ENCODE peak calls at places on chromosomes 3 and 15, in six cellular contexts. Z, S, V, L, H and P are unnamed samples.

GRCh38 chr3:194276768-194277546 is 74.2 kb downstream of the CPN2 start:
- DNase-seq in Z (peak), S (peak), V (peak), L (no peak), H (peak), P (no peak)

GRCh38 chr3:126529585-126530170 is 5.7 kb downstream of the CHST13 start:
- DNase-seq in Z (no peak), S (no peak), V (peak), L (no peak), H (no peak), P (no peak)

GRCh38 chr3:171876651-171877272 is 33.6 kb downstream of the TMEM212 start:
- DNase-seq in Z (peak), S (peak), V (no peak), L (peak), H (no peak), P (no peak)

GRCh38 chr3:181555681-181556080 is 156.0 kb upstream of the SOX2 start:
- DNase-seq in Z (no peak), S (no peak), V (peak), L (no peak), H (no peak), P (no peak)

GRCh38 chr15:87572381-87572780 is 684.2 kb downstream of the NTRK3 start:
- DNase-seq in Z (peak), S (no peak), V (no peak), L (no peak), H (no peak), P (no peak)

GRCh38 chr15:58260911-58261267 is 122.7 kb downstream of the AQP9 start:
- DNase-seq in Z (peak), S (peak), V (peak), L (peak), H (no peak), P (no peak)

GRCh38 chr3:147906275-147906674 is 497.1 kb downstream of the ZIC1 start:
- DNase-seq in Z (peak), S (peak), V (no peak), L (no peak), H (no peak), P (no peak)

GRCh38 chr3:124796477-124796876 is 66.2 kb downstream of the UMPS start:
- DNase-seq in Z (no peak), S (no peak), V (no peak), L (no peak), H (no peak), P (no peak)

GRCh38 chr15:101675015-101675414 is 22.8 kb upstream of the TM2D3 start:
- DNase-seq in Z (peak), S (peak), V (no peak), L (peak), H (no peak), P (no peak)

GRCh38 chr15:68466876-68467275 is 34.9 kb upstream of the ITGA11 start:
- DNase-seq in Z (no peak), S (no peak), V (no peak), L (no peak), H (no peak), P (no peak)

GRCh38 chr3:112365035-112365434 is 32.1 kb downstream of the CD200 start:
- DNase-seq in Z (peak), S (no peak), V (no peak), L (no peak), H (no peak), P (no peak)

GRCh38 chr3:126434264-126434590 is 39.5 kb downstream of the CFAP100 start:
- DNase-seq in Z (no peak), S (no peak), V (no peak), L (no peak), H (no peak), P (no peak)

GRCh38 chr3:69161587-69162196 is 39.3 kb upstream of the LMOD3 start:
- DNase-seq in Z (peak), S (peak), V (no peak), L (peak), H (no peak), P (peak)

GRCh38 chr3:42529463-42529862 is 27.0 kb downstream of the VIPR1 start:
- DNase-seq in Z (no peak), S (no peak), V (no peak), L (no peak), H (no peak), P (no peak)

DNA sequence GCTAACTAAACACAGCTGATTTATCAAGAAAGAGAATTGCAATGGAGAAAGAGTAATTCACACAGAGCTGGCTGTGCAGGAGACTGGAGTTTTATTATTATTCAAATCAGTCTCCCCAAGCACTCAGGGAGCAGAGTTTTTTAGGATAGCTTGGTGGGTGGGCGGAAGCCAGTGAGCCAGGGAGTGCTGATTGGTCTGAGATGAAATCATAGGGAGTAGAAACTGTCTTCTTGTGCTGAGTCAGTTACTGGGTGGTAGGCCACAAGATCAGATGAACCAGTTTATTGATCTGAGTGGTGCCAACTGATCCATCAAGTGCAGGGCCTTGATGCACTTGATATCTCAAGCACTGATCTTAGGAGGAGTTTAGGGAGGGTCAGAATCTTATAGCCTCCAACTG is 891.9 kb upstream of the CADM2 start:
- DNase-seq in Z (peak), S (no peak), V (no peak), L (no peak), H (no peak), P (no peak)
- TF ChIP-seq CTCF in Z (no peak), S (no peak), V (no peak), L (no peak), H (no peak), P (no peak)

GRCh38 chr15:33994005-33994615 is 25.8 kb downstream of the CHRM5 start:
- DNase-seq in Z (peak), S (peak), V (no peak), L (no peak), H (no peak), P (no peak)
- TF ChIP-seq CTCF in Z (peak), S (peak), V (no peak), L (no peak), H (no peak), P (no peak)

DNA sequence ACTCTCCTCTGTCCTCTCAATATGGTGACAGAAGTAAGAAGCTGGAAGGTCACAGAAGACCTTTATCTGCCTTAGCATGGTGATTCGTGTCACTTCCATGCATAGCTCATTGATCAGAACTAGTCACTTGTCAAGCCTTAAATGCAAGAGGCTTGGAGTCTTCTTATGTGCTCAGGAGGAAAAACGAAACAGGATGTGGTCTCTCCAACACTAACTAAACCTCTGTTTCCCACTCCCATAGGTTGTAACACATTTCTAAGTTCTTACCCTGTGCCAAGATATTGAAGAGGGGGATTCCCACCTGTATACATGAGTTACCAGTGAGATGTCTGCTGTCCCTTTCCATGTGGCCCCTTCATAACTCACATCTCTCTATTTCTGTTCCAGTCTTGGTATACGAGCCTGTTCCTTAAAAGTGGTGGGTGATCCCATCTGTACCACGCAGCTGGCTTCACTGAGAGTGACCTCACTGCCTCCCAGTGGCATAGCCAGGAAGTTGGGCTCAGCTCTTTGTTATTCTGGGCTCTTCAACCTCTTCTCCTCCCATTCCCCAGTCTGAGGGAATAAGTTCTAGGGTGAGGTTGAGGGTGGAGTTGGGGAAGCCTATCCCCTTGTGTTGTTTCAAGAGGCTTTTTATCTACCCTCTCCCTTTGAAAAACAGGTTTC is 203.2 kb upstream of the PPP2R3A start:
- DNase-seq in Z (no peak), S (no peak), V (no peak), L (no peak), H (no peak), P (no peak)
- TF ChIP-seq CTCF in Z (no peak), S (no peak), V (no peak), L (no peak), H (no peak), P (no peak)

GRCh38 chr3:44915702-44916438 is 41.5 kb downstream of the TGM4 start:
- DNase-seq in Z (no peak), S (no peak), V (no peak), L (no peak), H (no peak), P (no peak)
- TF ChIP-seq CTCF in Z (no peak), S (no peak), V (no peak), L (no peak), H (no peak), P (no peak)

GRCh38 chr15:64836023-64836536 is 5.6 kb upstream of the PLEKHO2 start:
- DNase-seq in Z (no peak), S (no peak), V (no peak), L (no peak), H (no peak), P (no peak)
- TF ChIP-seq CTCF in Z (no peak), S (no peak), V (no peak), L (peak), H (no peak), P (peak)